ENCODE peak calls at places on chromosome 2, in eight cellular contexts. One of them, this sample, is unnamed.

GRCh38 chr2:15782009-15782751 is 158.2 kb upstream of the MYCN start:
- DNase-seq in left cardiac atrium: no peak
- DNase-seq in memory B cell: no peak
- DNase-seq in GM03348: no peak
- DNase-seq in fibroblast of gingiva: no peak
- DNase-seq in fibroblast of the conjunctiva: no peak
- DNase-seq in NCI-H345: no peak
- DNase-seq in NCI-H1694: no peak
- DNase-seq in this sample: no peak

GRCh38 chr2:181680055-181680936 is at the start of gene NEUROD1:
- DNase-seq in memory B cell: no peak
- DNase-seq in left cardiac atrium: no peak
- DNase-seq in NCI-H345: peak
- DNase-seq in NCI-H1694: peak
- DNase-seq in GM03348: peak
- DNase-seq in fibroblast of gingiva: no peak
- DNase-seq in fibroblast of the conjunctiva: no peak
- DNase-seq in this sample: no peak

GRCh38 chr2:151049746-151050145 is 211.9 kb downstream of the RBM43 start:
- DNase-seq in fibroblast of gingiva: peak
- DNase-seq in NCI-H345: no peak
- DNase-seq in NCI-H1694: no peak
- DNase-seq in memory B cell: no peak
- DNase-seq in fibroblast of the conjunctiva: no peak
- DNase-seq in left cardiac atrium: no peak
- DNase-seq in GM03348: no peak
- DNase-seq in this sample: no peak

GRCh38 chr2:134137182-134137595 is 116.7 kb upstream of the MGAT5 start:
- DNase-seq in fibroblast of the conjunctiva: no peak
- DNase-seq in NCI-H1694: no peak
- DNase-seq in memory B cell: no peak
- DNase-seq in fibroblast of gingiva: peak
- DNase-seq in NCI-H345: no peak
- DNase-seq in left cardiac atrium: peak
- DNase-seq in GM03348: peak
- DNase-seq in this sample: no peak

GRCh38 chr2:27756544-27757498 is 14.7 kb upstream of the MRPL33 start:
- DNase-seq in fibroblast of gingiva: peak
- DNase-seq in left cardiac atrium: peak
- DNase-seq in NCI-H345: no peak
- DNase-seq in fibroblast of the conjunctiva: peak
- DNase-seq in NCI-H1694: no peak
- DNase-seq in GM03348: no peak
- DNase-seq in memory B cell: no peak
- DNase-seq in this sample: no peak

GRCh38 chr2:3463156-3463835 is 56.0 kb downstream of the ADI1 start:
- DNase-seq in NCI-H1694: no peak
- DNase-seq in fibroblast of gingiva: no peak
- DNase-seq in fibroblast of the conjunctiva: no peak
- DNase-seq in NCI-H345: no peak
- DNase-seq in memory B cell: no peak
- DNase-seq in left cardiac atrium: no peak
- DNase-seq in GM03348: no peak
- DNase-seq in this sample: no peak

GRCh38 chr2:239308696-239309397 is 92.0 kb downstream of the HDAC4 start:
- DNase-seq in fibroblast of the conjunctiva: peak
- DNase-seq in left cardiac atrium: peak
- DNase-seq in memory B cell: no peak
- DNase-seq in fibroblast of gingiva: peak
- DNase-seq in GM03348: peak
- DNase-seq in NCI-H345: no peak
- DNase-seq in NCI-H1694: no peak
- DNase-seq in this sample: no peak

GRCh38 chr2:16268301-16269000 is 328.1 kb downstream of the MYCN start:
- DNase-seq in left cardiac atrium: no peak
- DNase-seq in GM03348: no peak
- DNase-seq in memory B cell: no peak
- DNase-seq in NCI-H345: no peak
- DNase-seq in fibroblast of gingiva: no peak
- DNase-seq in NCI-H1694: no peak
- DNase-seq in fibroblast of the conjunctiva: no peak
- DNase-seq in this sample: no peak

GRCh38 chr2:189685540-189686229 is 11.2 kb downstream of the ANKAR start:
- DNase-seq in NCI-H1694: no peak
- DNase-seq in NCI-H345: no peak
- DNase-seq in memory B cell: no peak
- DNase-seq in GM03348: peak
- DNase-seq in left cardiac atrium: peak
- DNase-seq in fibroblast of the conjunctiva: peak
- DNase-seq in fibroblast of gingiva: peak
- DNase-seq in this sample: no peak

GRCh38 chr2:225196579-225196978 is 154.3 kb upstream of the DOCK10 start:
- DNase-seq in GM03348: no peak
- DNase-seq in NCI-H1694: no peak
- DNase-seq in NCI-H345: no peak
- DNase-seq in left cardiac atrium: no peak
- DNase-seq in fibroblast of the conjunctiva: no peak
- DNase-seq in memory B cell: no peak
- DNase-seq in fibroblast of gingiva: no peak
- DNase-seq in this sample: no peak

GRCh38 chr2:36389081-36389480 is 33.5 kb downstream of the CRIM1 start:
- DNase-seq in fibroblast of gingiva: peak
- DNase-seq in GM03348: no peak
- DNase-seq in fibroblast of the conjunctiva: no peak
- DNase-seq in NCI-H345: no peak
- DNase-seq in memory B cell: no peak
- DNase-seq in NCI-H1694: no peak
- DNase-seq in left cardiac atrium: no peak
- DNase-seq in this sample: no peak

GRCh38 chr2:20584637-20585321 is 66.1 kb downstream of the HS1BP3 start:
- DNase-seq in fibroblast of gingiva: peak
- DNase-seq in fibroblast of the conjunctiva: peak
- DNase-seq in NCI-H1694: no peak
- DNase-seq in left cardiac atrium: peak
- DNase-seq in GM03348: peak
- DNase-seq in NCI-H345: no peak
- DNase-seq in memory B cell: no peak
- DNase-seq in this sample: no peak

GRCh38 chr2:178473373-178473772 is 5.0 kb downstream of the FKBP7 start:
- DNase-seq in NCI-H345: no peak
- DNase-seq in fibroblast of gingiva: no peak
- DNase-seq in NCI-H1694: no peak
- DNase-seq in fibroblast of the conjunctiva: no peak
- DNase-seq in memory B cell: no peak
- DNase-seq in GM03348: no peak
- DNase-seq in left cardiac atrium: no peak
- DNase-seq in this sample: no peak

GRCh38 chr2:151947524-151948165 is 119.4 kb upstream of the ARL5A start:
- DNase-seq in GM03348: no peak
- DNase-seq in NCI-H345: no peak
- DNase-seq in memory B cell: no peak
- DNase-seq in left cardiac atrium: peak
- DNase-seq in NCI-H1694: no peak
- DNase-seq in fibroblast of the conjunctiva: peak
- DNase-seq in fibroblast of gingiva: peak
- DNase-seq in this sample: no peak

GRCh38 chr2:10161961-10162441 is 39.5 kb downstream of the RRM2 start:
- DNase-seq in NCI-H345: peak
- DNase-seq in fibroblast of gingiva: no peak
- DNase-seq in fibroblast of the conjunctiva: no peak
- DNase-seq in NCI-H1694: peak
- DNase-seq in memory B cell: no peak
- DNase-seq in left cardiac atrium: no peak
- DNase-seq in GM03348: no peak
- DNase-seq in this sample: no peak

GRCh38 chr2:74530239-74531161 is 767 bp downstream of the HTRA2 start:
- DNase-seq in GM03348: peak
- DNase-seq in fibroblast of the conjunctiva: no peak
- DNase-seq in fibroblast of gingiva: peak
- DNase-seq in NCI-H345: peak
- DNase-seq in memory B cell: no peak
- DNase-seq in NCI-H1694: no peak
- DNase-seq in left cardiac atrium: no peak
- DNase-seq in this sample: no peak

GRCh38 chr2:175366814-175367213 is 185.3 kb upstream of the ATP5MC3 start:
- DNase-seq in fibroblast of the conjunctiva: peak
- DNase-seq in GM03348: peak
- DNase-seq in memory B cell: no peak
- DNase-seq in left cardiac atrium: no peak
- DNase-seq in fibroblast of gingiva: peak
- DNase-seq in NCI-H1694: peak
- DNase-seq in NCI-H345: peak
- DNase-seq in this sample: peak

GRCh38 chr2:178409261-178409660 is 41.7 kb downstream of the PRKRA start:
- DNase-seq in GM03348: no peak
- DNase-seq in fibroblast of gingiva: no peak
- DNase-seq in left cardiac atrium: no peak
- DNase-seq in NCI-H345: no peak
- DNase-seq in NCI-H1694: no peak
- DNase-seq in fibroblast of the conjunctiva: no peak
- DNase-seq in memory B cell: no peak
- DNase-seq in this sample: no peak

GRCh38 chr2:225993430-225993829 is 593.9 kb downstream of the NYAP2 start:
- DNase-seq in memory B cell: no peak
- DNase-seq in NCI-H1694: no peak
- DNase-seq in fibroblast of gingiva: no peak
- DNase-seq in fibroblast of the conjunctiva: no peak
- DNase-seq in GM03348: no peak
- DNase-seq in NCI-H345: no peak
- DNase-seq in left cardiac atrium: no peak
- DNase-seq in this sample: no peak

GRCh38 chr2:221203846-221204245 is 368.3 kb downstream of the EPHA4 start:
- DNase-seq in fibroblast of the conjunctiva: no peak
- DNase-seq in fibroblast of gingiva: no peak
- DNase-seq in NCI-H345: peak
- DNase-seq in NCI-H1694: peak
- DNase-seq in GM03348: no peak
- DNase-seq in memory B cell: no peak
- DNase-seq in left cardiac atrium: no peak
- DNase-seq in this sample: peak

GRCh38 chr2:192828947-192829346 is 634.2 kb upstream of the TMEFF2 start:
- DNase-seq in fibroblast of gingiva: no peak
- DNase-seq in fibroblast of the conjunctiva: no peak
- DNase-seq in NCI-H345: no peak
- DNase-seq in memory B cell: no peak
- DNase-seq in GM03348: no peak
- DNase-seq in NCI-H1694: no peak
- DNase-seq in left cardiac atrium: peak
- DNase-seq in this sample: no peak

GRCh38 chr2:25127631-25128030 is 40.7 kb downstream of the POMC start:
- DNase-seq in fibroblast of gingiva: no peak
- DNase-seq in memory B cell: no peak
- DNase-seq in NCI-H1694: no peak
- DNase-seq in NCI-H345: no peak
- DNase-seq in fibroblast of the conjunctiva: peak
- DNase-seq in left cardiac atrium: no peak
- DNase-seq in GM03348: peak
- DNase-seq in this sample: no peak

GRCh38 chr2:46632349-46632748 is 153.0 kb downstream of the TMEM247 start:
- DNase-seq in left cardiac atrium: no peak
- DNase-seq in fibroblast of the conjunctiva: peak
- DNase-seq in NCI-H1694: peak
- DNase-seq in NCI-H345: peak
- DNase-seq in fibroblast of gingiva: peak
- DNase-seq in memory B cell: no peak
- DNase-seq in GM03348: peak
- DNase-seq in this sample: peak

GRCh38 chr2:121486191-121486590 is 44.5 kb upstream of the RNU4ATAC start:
- DNase-seq in NCI-H1694: no peak
- DNase-seq in memory B cell: no peak
- DNase-seq in fibroblast of gingiva: no peak
- DNase-seq in fibroblast of the conjunctiva: no peak
- DNase-seq in NCI-H345: no peak
- DNase-seq in GM03348: no peak
- DNase-seq in left cardiac atrium: no peak
- DNase-seq in this sample: no peak

GRCh38 chr2:18123211-18123570 is 244.7 kb downstream of the KCNS3 start:
- DNase-seq in NCI-H345: no peak
- DNase-seq in fibroblast of gingiva: no peak
- DNase-seq in memory B cell: no peak
- DNase-seq in NCI-H1694: no peak
- DNase-seq in left cardiac atrium: no peak
- DNase-seq in fibroblast of the conjunctiva: no peak
- DNase-seq in GM03348: no peak
- DNase-seq in this sample: no peak

GRCh38 chr2:199463000-199463692 is 5.4 kb upstream of the SATB2 start:
- DNase-seq in fibroblast of the conjunctiva: no peak
- DNase-seq in NCI-H1694: peak
- DNase-seq in memory B cell: no peak
- DNase-seq in fibroblast of gingiva: peak
- DNase-seq in left cardiac atrium: peak
- DNase-seq in NCI-H345: peak
- DNase-seq in GM03348: peak
- DNase-seq in this sample: peak

GRCh38 chr2:188949046-188949818 is 24.9 kb upstream of the COL3A1 start:
- DNase-seq in fibroblast of the conjunctiva: no peak
- DNase-seq in GM03348: no peak
- DNase-seq in fibroblast of gingiva: no peak
- DNase-seq in left cardiac atrium: no peak
- DNase-seq in NCI-H345: no peak
- DNase-seq in memory B cell: no peak
- DNase-seq in NCI-H1694: no peak
- DNase-seq in this sample: no peak

GRCh38 chr2:199710551-199710950 is 140.4 kb downstream of the FTCDNL1 start:
- DNase-seq in fibroblast of gingiva: no peak
- DNase-seq in GM03348: no peak
- DNase-seq in NCI-H1694: no peak
- DNase-seq in left cardiac atrium: no peak
- DNase-seq in memory B cell: no peak
- DNase-seq in NCI-H345: no peak
- DNase-seq in fibroblast of the conjunctiva: no peak
- DNase-seq in this sample: no peak

GRCh38 chr2:215377283-215377682 is 58.6 kb downstream of the FN1 start:
- DNase-seq in left cardiac atrium: no peak
- DNase-seq in NCI-H345: no peak
- DNase-seq in GM03348: no peak
- DNase-seq in NCI-H1694: no peak
- DNase-seq in fibroblast of gingiva: no peak
- DNase-seq in fibroblast of the conjunctiva: no peak
- DNase-seq in memory B cell: no peak
- DNase-seq in this sample: no peak

GRCh38 chr2:98654702-98655488 is 46.5 kb downstream of the UNC50 start:
- DNase-seq in left cardiac atrium: no peak
- DNase-seq in NCI-H345: no peak
- DNase-seq in GM03348: no peak
- DNase-seq in NCI-H1694: no peak
- DNase-seq in fibroblast of gingiva: no peak
- DNase-seq in fibroblast of the conjunctiva: no peak
- DNase-seq in memory B cell: no peak
- DNase-seq in this sample: no peak

GRCh38 chr2:105406221-105406620 is 7.4 kb upstream of the FHL2 start:
- DNase-seq in GM03348: peak
- DNase-seq in NCI-H345: no peak
- DNase-seq in fibroblast of the conjunctiva: no peak
- DNase-seq in memory B cell: no peak
- DNase-seq in left cardiac atrium: peak
- DNase-seq in fibroblast of gingiva: peak
- DNase-seq in NCI-H1694: no peak
- DNase-seq in this sample: no peak

GRCh38 chr2:181573140-181573736 is 83.7 kb downstream of the CERKL start:
- DNase-seq in NCI-H345: peak
- DNase-seq in GM03348: peak
- DNase-seq in fibroblast of gingiva: peak
- DNase-seq in fibroblast of the conjunctiva: peak
- DNase-seq in left cardiac atrium: no peak
- DNase-seq in memory B cell: no peak
- DNase-seq in NCI-H1694: peak
- DNase-seq in this sample: peak

GRCh38 chr2:205681836-205682238 is 464 bp upstream of the NRP2 start:
- DNase-seq in NCI-H1694: no peak
- DNase-seq in fibroblast of gingiva: no peak
- DNase-seq in fibroblast of the conjunctiva: no peak
- DNase-seq in GM03348: no peak
- DNase-seq in left cardiac atrium: peak
- DNase-seq in memory B cell: no peak
- DNase-seq in NCI-H345: peak
- DNase-seq in this sample: no peak

GRCh38 chr2:184554736-184555135 is 43.6 kb upstream of the ZNF804A start:
- DNase-seq in fibroblast of the conjunctiva: no peak
- DNase-seq in GM03348: no peak
- DNase-seq in NCI-H1694: no peak
- DNase-seq in left cardiac atrium: no peak
- DNase-seq in memory B cell: no peak
- DNase-seq in fibroblast of gingiva: no peak
- DNase-seq in NCI-H345: no peak
- DNase-seq in this sample: no peak